ENCODE peak calls at places on chromosomes 6 and 20, in six cellular contexts. N, T, O, P, U and Q are unnamed samples.

GRCh38 chr6:118372413-118372812 is 175.7 kb upstream of the PLN start:
- DNase-seq in N (no peak), T (no peak), O (no peak), P (no peak), U (no peak), Q (no peak)

GRCh38 chr6:36033935-36034334 is 6.3 kb downstream of the MAPK14 start:
- DNase-seq in N (peak; percentile 84), T (no peak), O (no peak), P (no peak), U (no peak), Q (no peak)

GRCh38 chr6:220736-221475 is 71.4 kb upstream of the DUSP22 start:
- DNase-seq in N (peak; percentile 57), T (no peak), O (no peak), P (no peak), U (no peak), Q (no peak)

GRCh38 chr20:21101453-21102251 is 4.5 kb downstream of the LINC00237 start:
- DNase-seq in N (peak; percentile 9), T (peak; percentile 28), O (no peak), P (no peak), U (no peak), Q (no peak)

GRCh38 chr20:48374986-48375715 is 452.6 kb downstream of the PREX1 start:
- DNase-seq in N (no peak), T (no peak), O (no peak), P (no peak), U (no peak), Q (no peak)

GRCh38 chr6:158031445-158032353 is 50.0 kb downstream of the SYNJ2 start:
- DNase-seq in N (peak; percentile 85), T (no peak), O (peak; percentile 41), P (no peak), U (no peak), Q (no peak)

GRCh38 chr6:25535302-25536225 is 116.5 kb upstream of the SCGN start:
- DNase-seq in N (no peak), T (no peak), O (no peak), P (no peak), U (no peak), Q (no peak)

GRCh38 chr20:21048841-21049273 is 57.3 kb downstream of the LINC00237 start:
- DNase-seq in N (peak; percentile 62), T (peak; percentile 52), O (peak; percentile 17), P (no peak), U (no peak), Q (peak; percentile 58)

GRCh38 chr6:120805267-120805666 is 529.0 kb downstream of the TBC1D32 start:
- DNase-seq in N (no peak), T (no peak), O (no peak), P (peak; percentile 19), U (no peak), Q (no peak)

GRCh38 chr6:10184408-10185187 is 230.3 kb downstream of the TFAP2A start:
- DNase-seq in N (no peak), T (no peak), O (no peak), P (no peak), U (no peak), Q (no peak)

GRCh38 chr6:138817799-138818198 is 21.9 kb downstream of the ECT2L start:
- DNase-seq in N (peak; percentile 64), T (no peak), O (peak; percentile 90), P (peak; percentile 67), U (no peak), Q (no peak)

GRCh38 chr6:124002377-124003081 is 198.9 kb downstream of the NKAIN2 start:
- DNase-seq in N (no peak), T (no peak), O (no peak), P (peak; percentile 27), U (no peak), Q (no peak)

GRCh38 chr6:131061041-131061770 is 1.8 kb downstream of the EPB41L2 start:
- DNase-seq in N (peak; percentile 4), T (no peak), O (no peak), P (no peak), U (no peak), Q (no peak)

GRCh38 chr20:46456255-46457028 is 50.0 kb upstream of the ELMO2 start:
- DNase-seq in N (no peak), T (no peak), O (no peak), P (no peak), U (no peak), Q (no peak)

GRCh38 chr20:63284544-63284949 is 8.4 kb upstream of the COL20A1 start:
- DNase-seq in N (peak; percentile 29), T (no peak), O (no peak), P (no peak), U (no peak), Q (no peak)

GRCh38 chr20:59589051-59589450 is 15.3 kb upstream of the PHACTR3 start:
- DNase-seq in N (no peak), T (no peak), O (no peak), P (no peak), U (no peak), Q (no peak)

GRCh38 chr6:127737009-127737486 is 160.1 kb downstream of the C6orf58 start:
- DNase-seq in N (peak; percentile 50), T (no peak), O (peak; percentile 50), P (peak; percentile 53), U (peak; percentile 8), Q (no peak)